ENCODE peak calls at places on chromosomes 2 and 18, in eight cellular contexts. O is K562, S is KG1, V is left cardiac atrium, E is GM03348, D is foreskin fibroblast, L is NCI-H446 treated with DMSO at 0.1 percent for 48 hours, J is BE2C. R is an unnamed sample.

GRCh38 chr18:66867653-66868052 is 263.8 kb upstream of the CDH19 start:
- DNase-seq in L (no peak), D (no peak), E (no peak), S (no peak), O (no peak), J (no peak), V (no peak), R (no peak)

GRCh38 chr2:201257381-201257940 is 2.9 kb upstream of the CASP8 start:
- DNase-seq in D (no peak), V (peak; percentile 40), L (no peak), S (peak; percentile 90), O (peak; percentile 32), J (no peak), E (peak; percentile 48), R (peak; percentile 66)

GRCh38 chr2:1328684-1329083 is 84.6 kb upstream of the TPO start:
- DNase-seq in D (no peak), E (no peak), O (no peak), L (no peak), V (no peak), J (no peak), S (no peak), R (no peak)

GRCh38 chr2:11320698-11321492 is 23.5 kb downstream of the ROCK2 start:
- DNase-seq in O (peak; percentile 17), V (no peak), J (no peak), L (no peak), E (no peak), D (no peak), S (no peak), R (peak; percentile 5)

GRCh38 chr2:163698857-163699256 is 37.0 kb downstream of the FIGN start:
- DNase-seq in O (no peak), D (no peak), E (no peak), V (no peak), L (no peak), J (no peak), S (no peak), R (peak; percentile 78)

GRCh38 chr2:64036343-64036742 is 17.1 kb upstream of the VPS54 start:
- DNase-seq in S (peak; percentile 44), J (no peak), D (peak; percentile 64), O (no peak), V (no peak), L (no peak), E (peak; percentile 56), R (peak; percentile 58)

GRCh38 chr2:71898851-71899681 is 248.6 kb downstream of the CYP26B1 start:
- DNase-seq in V (no peak), S (no peak), J (no peak), L (no peak), O (peak; percentile 5), E (no peak), D (no peak), R (no peak)

GRCh38 chr2:61911510-61911909 is 6.0 kb downstream of the COMMD1 start:
- DNase-seq in E (no peak), V (no peak), L (no peak), J (no peak), O (no peak), D (no peak), S (no peak), R (peak; percentile 6)

GRCh38 chr2:37635359-37636208 is 35.9 kb downstream of the CDC42EP3 start:
- DNase-seq in S (peak; percentile 86), J (no peak), L (no peak), O (no peak), E (no peak), V (no peak), D (peak; percentile 68), R (no peak)

GRCh38 chr2:219425238-219426067 is 7.3 kb downstream of the DES start:
- DNase-seq in O (no peak), E (no peak), S (no peak), J (no peak), D (no peak), V (no peak), L (no peak), R (no peak)

GRCh38 chr18:49225160-49225559 is 235.3 kb downstream of the DYM start:
- DNase-seq in O (no peak), D (no peak), V (no peak), J (no peak), L (no peak), S (no peak), E (peak; percentile 65), R (no peak)

GRCh38 chr2:11342561-11343343 is 1.7 kb downstream of the ROCK2 start:
- DNase-seq in L (no peak), E (peak; percentile 57), O (peak; percentile 11), J (no peak), V (no peak), D (peak; percentile 78), S (no peak), R (peak; percentile 23)

GRCh38 chr18:68847219-68847860 is 49.5 kb downstream of the CCDC102B start:
- DNase-seq in E (peak; percentile 4), D (no peak), S (peak; percentile 5), L (no peak), O (no peak), V (no peak), J (no peak), R (peak; percentile 45)

GRCh38 chr2:159140070-159140774 is 146.3 kb downstream of the WDSUB1 start:
- DNase-seq in J (no peak), V (no peak), S (no peak), O (no peak), L (no peak), D (peak; percentile 49), E (peak; percentile 71), R (no peak)

GRCh38 chr2:12806535-12806934 is 89.8 kb downstream of the TRIB2 start:
- DNase-seq in E (no peak), L (no peak), O (no peak), S (no peak), V (no peak), D (no peak), J (no peak), R (no peak)

GRCh38 chr18:905307-905947 is 756 bp downstream of the ADCYAP1 start:
- DNase-seq in L (no peak), S (no peak), D (no peak), J (peak; percentile 22), E (no peak), V (no peak), O (no peak), R (peak; percentile 72)

GRCh38 chr2:105358593-105358992 is 21.3 kb downstream of the C2orf49 start:
- DNase-seq in V (no peak), L (no peak), J (no peak), O (no peak), D (no peak), S (no peak), E (no peak), R (no peak)

GRCh38 chr2:235088608-235089020 is 136.8 kb downstream of the SH3BP4 start:
- DNase-seq in V (no peak), E (no peak), D (no peak), L (no peak), J (no peak), S (no peak), O (no peak), R (no peak)

GRCh38 chr2:62177392-62178026 is 18.4 kb upstream of the B3GNT2 start:
- DNase-seq in O (peak; percentile 59), E (no peak), S (no peak), V (no peak), L (no peak), D (no peak), J (no peak), R (no peak)

GRCh38 chr18:77032121-77032758 is 100.3 kb downstream of the MBP start:
- DNase-seq in S (no peak), L (no peak), V (no peak), O (no peak), J (no peak), E (no peak), D (no peak), R (peak; percentile 32)

GRCh38 chr2:102449370-102449974 is 23.6 kb upstream of the SLC9A4 start:
- DNase-seq in L (no peak), J (peak; percentile 13), D (peak; percentile 21), V (peak; percentile 32), S (peak; percentile 57), E (peak; percentile 66), O (peak; percentile 35), R (peak; percentile 2)

GRCh38 chr18:30616414-30616813 is 426.1 kb downstream of the DSC3 start:
- DNase-seq in O (no peak), S (no peak), E (no peak), D (no peak), V (no peak), L (no peak), J (no peak), R (no peak)

GRCh38 chr2:150639917-150640538 is 152.6 kb upstream of the RND3 start:
- DNase-seq in S (no peak), J (no peak), D (no peak), E (peak; percentile 24), L (no peak), V (no peak), O (no peak), R (no peak)

GRCh38 chr2:191358325-191359025 is 113.3 kb downstream of the MYO1B start:
- DNase-seq in E (no peak), V (peak; percentile 43), J (no peak), S (no peak), D (no peak), O (no peak), L (no peak), R (no peak)

GRCh38 chr2:208698114-208698513 is 291.5 kb downstream of the PTH2R start:
- DNase-seq in D (no peak), J (no peak), V (no peak), E (no peak), O (no peak), S (no peak), L (no peak), R (peak; percentile 5)

GRCh38 chr2:41763091-41763490 is 284.7 kb upstream of the PKDCC start:
- DNase-seq in E (no peak), J (no peak), O (no peak), L (no peak), S (no peak), V (no peak), D (no peak), R (peak; percentile 79)

GRCh38 chr2:233360771-233361176 is 6.5 kb downstream of the DGKD start:
- DNase-seq in L (no peak), S (no peak), J (no peak), O (no peak), V (no peak), E (no peak), D (no peak), R (no peak)

R was measured in NCI-H69.